ENCODE peak calls at places on chromosomes 11 and 22, in seven cellular contexts. W, Z, I, R, J, S and P are unnamed samples. For H3K36me3, the result is how much of the 10 kb centered on the place peaks cover.

GRCh38 chr11:58616594-58616993 is 5.9 kb upstream of the CNTF start:
- DNase-seq in W (peak), Z (no peak), I (no peak), R (no peak), J (peak), S (no peak), P (peak)

GRCh38 chr11:16382638-16383380 is 26.5 kb upstream of the SOX6 start:
- DNase-seq in W (no peak), Z (no peak), I (no peak), R (no peak), J (peak), S (no peak), P (no peak)

GRCh38 chr11:47552086-47552580 is 799 bp downstream of the CELF1 start:
- DNase-seq in W (peak), Z (no peak), I (peak), R (no peak), J (peak), S (peak), P (peak)

GRCh38 chr11:111459506-111460270 is 52.5 kb downstream of the BTG4 start:
- DNase-seq in W (no peak), Z (no peak), I (no peak), R (no peak), J (no peak), S (peak), P (no peak)

GRCh38 chr22:35299217-35299716 is 427 bp upstream of the TOM1 start:
- DNase-seq in W (no peak), Z (no peak), I (no peak), R (no peak), J (no peak), S (no peak), P (no peak)

GRCh38 chr22:41106122-41106968 is 14.0 kb downstream of the EP300 start:
- DNase-seq in W (no peak), Z (no peak), I (no peak), R (no peak), J (peak), S (no peak), P (no peak)

GRCh38 chr22:48451891-48452290 is 1375.8 kb downstream of the BRD1 start:
- DNase-seq in W (peak), Z (no peak), I (no peak), R (no peak), J (no peak), S (no peak), P (no peak)

GRCh38 chr11:44763111-44763820 is 36.5 kb downstream of the TSPAN18 start:
- DNase-seq in W (no peak), Z (no peak), I (no peak), R (no peak), J (peak), S (no peak), P (no peak)

GRCh38 chr11:66484825-66485380 is 4.7 kb downstream of the DPP3 start:
- DNase-seq in W (no peak), Z (no peak), I (no peak), R (no peak), J (no peak), S (no peak), P (no peak)

GRCh38 chr11:72834905-72835304 is 20.7 kb downstream of the ATG16L2 start:
- DNase-seq in W (no peak), Z (no peak), I (no peak), R (no peak), J (no peak), S (no peak), P (no peak)

GRCh38 chr11:110362916-110363574 is 66.6 kb upstream of the RDX start:
- DNase-seq in W (no peak), Z (peak), I (peak), R (no peak), J (no peak), S (peak), P (peak)

GRCh38 chr11:27391336-27392015 is 28.5 kb upstream of the CCDC34 start:
- DNase-seq in W (no peak), Z (peak), I (no peak), R (no peak), J (no peak), S (no peak), P (no peak)

GRCh38 chr11:60125962-60126585 is 37.6 kb downstream of the MS4A2 start:
- DNase-seq in W (no peak), Z (no peak), I (peak), R (no peak), J (no peak), S (no peak), P (no peak)

DNA sequence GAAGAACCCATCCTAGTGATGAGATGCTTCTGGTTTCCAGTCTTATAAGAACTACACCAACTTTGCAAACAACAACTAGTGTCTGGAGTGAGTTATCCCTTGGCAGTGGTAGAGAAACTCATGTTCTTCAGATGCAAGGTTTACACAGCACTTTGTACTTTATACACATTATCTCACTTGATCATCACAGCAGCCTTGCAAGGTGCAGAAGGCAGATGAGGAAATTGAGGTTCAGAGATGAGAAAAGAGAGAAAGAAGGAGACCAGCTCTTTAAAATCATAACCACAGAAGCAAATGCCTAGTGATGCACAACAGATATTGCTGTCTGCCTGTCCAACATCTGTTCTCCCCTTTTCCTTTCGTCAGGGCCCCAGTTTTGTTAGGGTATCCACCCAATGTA is 16.7 kb upstream of the CD44 start:
- DNase-seq in W (no peak), Z (no peak), I (no peak), R (no peak), J (no peak), S (no peak), P (no peak)
- H3K4me3 ChIP-seq in W (no peak), Z (no peak), I (no peak), R (no peak), J (no peak), S (no peak), P (no peak)

GRCh38 chr11:2395856-2396255 is 4.7 kb upstream of the TSSC4 start:
- DNase-seq in W (no peak), Z (no peak), I (no peak), R (no peak), J (no peak), S (no peak), P (no peak)
- H3K36me3 ChIP-seq in W (under half), Z (under half), I (under half), R (under half), J (half or more), S (under half), P (half or more)

DNA sequence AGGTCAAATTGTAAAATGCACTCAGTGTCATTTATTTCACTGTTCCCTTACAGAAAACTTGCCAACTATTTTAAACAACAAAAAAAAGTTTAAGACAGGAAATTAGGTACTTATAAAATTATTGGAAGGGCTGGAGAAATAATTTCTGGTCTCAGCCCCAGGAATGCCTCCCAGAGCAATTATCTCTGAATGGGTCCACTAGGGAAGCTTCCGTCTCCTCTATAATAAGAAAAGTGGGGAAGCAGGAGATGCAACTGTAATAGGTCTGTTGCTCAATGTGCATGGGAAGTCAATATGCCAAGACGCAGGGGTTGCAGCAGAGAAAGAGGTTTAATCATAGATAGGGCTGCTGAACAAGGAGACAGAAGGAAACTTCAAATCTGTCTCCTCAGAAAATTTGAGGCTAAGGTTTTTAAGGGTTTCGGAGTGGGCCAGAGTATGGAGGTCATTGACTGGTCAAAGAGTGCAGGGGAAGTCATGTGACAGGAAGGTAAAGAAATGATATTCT is 10.9 kb upstream of the RNF141 start:
- DNase-seq in W (no peak), Z (no peak), I (no peak), R (no peak), J (no peak), S (no peak), P (no peak)
- H3K4me3 ChIP-seq in W (no peak), Z (no peak), I (no peak), R (no peak), J (no peak), S (no peak), P (no peak)

GRCh38 chr11:117191680-117192400 is 7.3 kb upstream of the TAGLN start:
- DNase-seq in W (no peak), Z (no peak), I (no peak), R (no peak), J (no peak), S (no peak), P (no peak)
- H3K36me3 ChIP-seq in W (under half), Z (under half), I (under half), R (half or more), J (half or more), S (under half), P (under half)

GRCh38 chr11:69639843-69640242 is 1.1 kb upstream of the CCND1 start:
- DNase-seq in W (no peak), Z (no peak), I (no peak), R (no peak), J (no peak), S (no peak), P (no peak)

GRCh38 chr11:69638941-69639681 is 1.8 kb upstream of the CCND1 start:
- DNase-seq in W (peak), Z (peak), I (peak), R (peak), J (peak), S (peak), P (peak)

GRCh38 chr11:69636870-69637600 is 3.9 kb upstream of the CCND1 start:
- DNase-seq in W (no peak), Z (no peak), I (no peak), R (no peak), J (no peak), S (no peak), P (no peak)

GRCh38 chr11:69637601-69637955 is 3.4 kb upstream of the CCND1 start:
- DNase-seq in W (no peak), Z (no peak), I (no peak), R (no peak), J (no peak), S (no peak), P (no peak)

GRCh38 chr11:69637956-69638871 is 2.7 kb upstream of the CCND1 start:
- DNase-seq in W (no peak), Z (peak), I (no peak), R (no peak), J (peak), S (peak), P (peak)
- H3K4me3 ChIP-seq in W (no peak), Z (peak), I (peak), R (peak), J (peak), S (peak), P (peak)

GRCh38 chr11:108698844-108699642 is 34.2 kb downstream of the DDX10 start:
- DNase-seq in W (no peak), Z (no peak), I (no peak), R (no peak), J (no peak), S (no peak), P (no peak)
- H3K36me3 ChIP-seq in W (under half), Z (under half), I (under half), R (under half), J (under half), S (under half), P (under half)

DNA sequence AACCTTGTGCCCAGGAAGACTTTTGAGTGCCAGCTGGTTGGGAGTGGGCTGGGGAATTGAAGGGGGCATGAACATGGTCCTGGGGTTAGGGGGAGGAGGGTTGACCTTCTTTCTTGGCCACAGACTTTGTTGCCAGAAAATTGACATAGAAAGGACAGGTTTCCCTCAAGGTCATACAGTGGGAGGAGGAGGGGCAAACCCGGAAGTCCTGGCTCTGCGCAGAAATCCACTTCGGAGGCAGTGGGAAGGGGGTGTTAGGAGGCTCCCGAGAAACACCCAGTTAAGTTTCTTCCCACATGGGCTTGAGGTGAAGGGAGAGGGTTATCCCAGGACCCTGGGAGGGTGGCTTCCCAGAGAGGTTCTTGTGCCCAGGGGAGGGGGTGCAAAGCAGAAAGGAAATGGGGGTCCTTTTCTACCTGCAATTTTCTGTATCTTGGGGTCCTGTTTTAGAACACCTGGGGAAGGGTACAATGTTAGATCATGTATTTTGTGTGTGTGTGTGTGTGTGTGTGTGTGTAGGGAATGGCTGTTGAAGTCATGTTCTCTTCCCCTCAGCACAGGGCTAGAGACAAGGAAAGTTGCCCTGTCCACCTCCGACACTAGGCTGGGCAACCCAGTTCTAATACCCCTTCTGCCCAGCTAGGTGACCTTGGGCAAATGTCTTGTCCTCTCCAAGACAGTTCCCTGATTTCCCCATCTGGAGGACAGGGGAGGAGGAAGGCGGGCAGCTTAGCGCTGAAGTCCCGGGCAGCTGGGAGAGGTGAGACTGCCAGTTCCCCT is 1.1 kb downstream of the PVALB start:
- DNase-seq in W (no peak), Z (no peak), I (no peak), R (no peak), J (no peak), S (no peak), P (no peak)
- H3K4me3 ChIP-seq in W (no peak), Z (no peak), I (no peak), R (no peak), J (no peak), S (no peak), P (no peak)

GRCh38 chr11:3753110-3753509 is 44.2 kb downstream of the NUP98 start:
- DNase-seq in W (no peak), Z (no peak), I (no peak), R (no peak), J (no peak), S (no peak), P (no peak)

DNA sequence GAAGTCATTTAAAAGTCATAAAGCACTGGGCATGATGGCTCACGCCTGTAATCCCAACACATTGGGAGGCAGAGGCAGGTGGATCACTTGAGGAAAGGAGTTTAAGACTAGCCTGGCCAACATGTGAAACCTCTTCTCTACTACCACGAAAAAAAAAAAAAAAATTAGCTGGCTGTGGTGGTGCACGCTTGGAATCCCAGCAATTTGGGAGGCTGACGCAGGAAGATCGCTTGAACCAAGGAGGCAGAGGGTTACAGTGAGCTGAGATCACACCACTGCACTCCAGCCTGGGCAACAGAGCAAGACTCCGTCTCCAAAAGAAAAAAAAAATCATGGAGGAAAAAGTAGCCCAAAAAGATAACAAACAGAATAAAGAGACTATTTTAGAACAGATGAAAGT is 42.2 kb downstream of the NUP98 start:
- DNase-seq in W (no peak), Z (no peak), I (no peak), R (no peak), J (no peak), S (no peak), P (no peak)
- H3K36me3 ChIP-seq in W (under half), Z (half or more), I (half or more), R (half or more), J (under half), S (under half), P (under half)

GRCh38 chr22:23144926-23145906 is at the start of gene RAB36:
- DNase-seq in W (peak), Z (peak), I (peak), R (peak), J (peak), S (peak), P (peak)
- H3K4me3 ChIP-seq in W (peak), Z (peak), I (peak), R (peak), J (peak), S (no peak), P (peak)

GRCh38 chr22:36330127-36330526 is 57.6 kb downstream of the MYH9 start:
- DNase-seq in W (no peak), Z (no peak), I (no peak), R (no peak), J (no peak), S (peak), P (no peak)

GRCh38 chr22:36329217-36330078 is 58.3 kb downstream of the MYH9 start:
- DNase-seq in W (peak), Z (peak), I (peak), R (peak), J (peak), S (peak), P (peak)

GRCh38 chr22:36328635-36329216 is 59.0 kb downstream of the MYH9 start:
- DNase-seq in W (peak), Z (no peak), I (no peak), R (peak), J (peak), S (peak), P (peak)

GRCh38 chr22:36326178-36327161 is 61.3 kb downstream of the MYH9 start:
- DNase-seq in W (no peak), Z (no peak), I (no peak), R (no peak), J (no peak), S (no peak), P (no peak)

GRCh38 chr22:36327922-36328551 is 59.7 kb downstream of the MYH9 start:
- DNase-seq in W (no peak), Z (no peak), I (no peak), R (peak), J (peak), S (no peak), P (no peak)
- H3K36me3 ChIP-seq in W (under half), Z (half or more), I (half or more), R (under half), J (half or more), S (under half), P (half or more)